ENCODE peak calls at places on chromosomes 7 and 10, in five cellular contexts. Z is neuronal stem cell, Y is IMR-90, F is trophoblast cell, I is H1. O is an unnamed sample.

GRCh38 chr7:115779561-115779960 is 251.0 kb downstream of the TFEC start:
- DNase-seq in Z (no peak), Y (peak), F (no peak), I (no peak), O (no peak)

GRCh38 chr7:134669845-134670373 is 23.3 kb downstream of the BPGM start:
- DNase-seq in Z (no peak), Y (peak), F (no peak), I (no peak), O (peak)

GRCh38 chr7:140060788-140061606 is 1.8 kb downstream of the PARP12 start:
- DNase-seq in Z (no peak), Y (peak), F (no peak), I (peak), O (peak)

GRCh38 chr10:91295346-91295745 is 74.9 kb downstream of the PCGF5 start:
- DNase-seq in Z (no peak), Y (no peak), F (no peak), I (no peak), O (no peak)

GRCh38 chr10:5458425-5458824 is 40.9 kb downstream of the CALML5 start:
- DNase-seq in Z (no peak), Y (no peak), F (no peak), I (no peak), O (no peak)

GRCh38 chr7:78037603-78038002 is 239.0 kb downstream of the PHTF2 start:
- DNase-seq in Z (no peak), Y (no peak), F (no peak), I (no peak), O (peak)

GRCh38 chr7:39313376-39313775 is 252.8 kb upstream of the YAE1 start:
- DNase-seq in Z (no peak), Y (no peak), F (no peak), I (no peak), O (no peak)

GRCh38 chr10:131137223-131137622 is 174.3 kb downstream of the TCERG1L start:
- DNase-seq in Z (no peak), Y (no peak), F (no peak), I (no peak), O (no peak)

GRCh38 chr10:75091173-75091572 is 20.3 kb upstream of the SAMD8 start:
- DNase-seq in Z (no peak), Y (no peak), F (no peak), I (no peak), O (no peak)

DNA sequence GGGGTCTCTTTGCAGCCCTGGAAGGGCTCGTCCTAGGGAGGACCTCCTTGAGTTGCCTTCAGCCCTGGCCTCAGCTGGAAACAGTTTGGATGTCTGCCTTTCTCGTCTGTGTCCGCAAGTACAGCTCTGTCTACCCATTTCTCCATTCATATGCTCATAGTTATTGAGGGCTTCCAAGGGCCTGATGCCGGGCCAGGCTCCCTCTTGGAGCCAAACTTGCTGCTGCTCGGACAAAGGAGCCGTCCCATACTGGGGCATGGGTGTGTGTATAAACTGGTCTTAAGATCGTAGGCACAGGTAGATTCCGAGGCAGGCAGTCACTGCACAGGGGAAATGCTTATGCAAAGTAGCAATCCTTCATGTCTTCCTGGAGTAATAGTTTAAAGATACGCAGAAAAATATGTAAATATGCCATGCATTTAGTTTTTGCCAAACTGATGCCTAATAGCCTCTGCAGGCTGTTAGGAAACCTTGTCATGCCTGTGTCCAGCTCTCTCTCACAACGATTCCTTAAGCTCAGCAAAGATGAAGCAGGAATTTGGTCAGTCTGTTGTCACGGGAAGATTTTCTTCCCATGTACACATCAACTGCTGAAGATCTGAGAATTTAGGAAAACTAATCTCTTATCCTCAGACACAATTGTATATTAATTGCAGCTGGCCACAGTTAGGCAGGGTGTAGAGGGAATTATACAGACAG is 116.9 kb upstream of the BTBD16 start:
- DNase-seq in Z (no peak), Y (no peak), F (no peak), I (no peak), O (no peak)
- H3K4me3 ChIP-seq in Z (peak), Y (no peak), F (no peak), I (no peak), O (no peak)

GRCh38 chr10:71659739-71660136 is 59.8 kb downstream of the C10orf105 start:
- DNase-seq in Z (no peak), Y (no peak), F (no peak), I (no peak), O (no peak)

GRCh38 chr10:71659050-71659738 is 60.4 kb downstream of the C10orf105 start:
- DNase-seq in Z (peak), Y (no peak), F (no peak), I (no peak), O (no peak)

GRCh38 chr10:71657604-71658348 is 61.8 kb downstream of the C10orf105 start:
- DNase-seq in Z (peak), Y (no peak), F (no peak), I (peak), O (no peak)

GRCh38 chr10:71660313-71660712 is 59.3 kb downstream of the C10orf105 start:
- DNase-seq in Z (no peak), Y (no peak), F (no peak), I (no peak), O (no peak)

DNA sequence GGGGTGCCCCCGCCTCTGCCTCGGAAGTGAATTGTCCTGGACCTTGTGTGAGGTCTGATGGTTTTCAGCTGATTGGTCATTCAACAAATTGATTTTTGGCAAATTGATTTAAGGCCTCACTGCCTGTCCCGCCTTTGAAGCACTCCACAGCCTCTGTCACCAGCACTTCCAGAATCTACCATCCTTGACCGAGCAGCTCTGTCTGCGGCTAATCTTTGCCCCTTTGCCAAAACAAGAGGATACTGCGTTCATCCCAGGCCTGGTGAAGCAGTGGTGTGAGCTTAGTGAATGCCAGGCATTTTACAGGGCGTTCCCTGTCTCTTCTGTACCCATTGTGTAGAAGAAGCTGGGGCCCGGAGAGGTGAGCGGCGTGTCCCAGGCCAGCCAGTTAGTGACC is 61.2 kb downstream of the C10orf105 start:
- DNase-seq in Z (no peak), Y (no peak), F (no peak), I (no peak), O (no peak)
- H2BK5ac ChIP-seq in Z (no peak), Y (no peak), F (no peak), I (peak), O (no peak)

GRCh38 chr10:125102216-125102615 is 58.1 kb downstream of the CTBP2 start:
- DNase-seq in Z (no peak), Y (peak), F (no peak), I (no peak), O (peak)

GRCh38 chr10:125101581-125101980 is 58.8 kb downstream of the CTBP2 start:
- DNase-seq in Z (no peak), Y (no peak), F (no peak), I (no peak), O (no peak)

GRCh38 chr10:125103466-125104377 is 56.6 kb downstream of the CTBP2 start:
- DNase-seq in Z (no peak), Y (no peak), F (no peak), I (no peak), O (no peak)

GRCh38 chr10:125104559-125104958 is 55.8 kb downstream of the CTBP2 start:
- DNase-seq in Z (no peak), Y (no peak), F (no peak), I (no peak), O (no peak)

GRCh38 chr10:125102821-125103220 is 57.5 kb downstream of the CTBP2 start:
- DNase-seq in Z (no peak), Y (no peak), F (no peak), I (no peak), O (no peak)
- H3K14ac ChIP-seq in Z (no peak), Y (peak), F (no peak), I (no peak), O (peak)

GRCh38 chr10:6580279-6581029 is 378 bp upstream of the PRKCQ start:
- DNase-seq in Z (peak), Y (peak), F (no peak), I (peak), O (peak)

GRCh38 chr10:6579193-6579903 is 728 bp downstream of the PRKCQ start:
- DNase-seq in Z (no peak), Y (no peak), F (no peak), I (no peak), O (no peak)

GRCh38 chr10:6576326-6576725 is 3.8 kb downstream of the PRKCQ start:
- DNase-seq in Z (no peak), Y (no peak), F (no peak), I (no peak), O (no peak)

GRCh38 chr10:6579904-6580278 is at the start of gene PRKCQ:
- DNase-seq in Z (no peak), Y (peak), F (no peak), I (no peak), O (peak)

GRCh38 chr10:6578221-6579192 is 1.6 kb downstream of the PRKCQ start:
- DNase-seq in Z (no peak), Y (no peak), F (no peak), I (no peak), O (no peak)
- H3K4me3 ChIP-seq in Z (no peak), Y (no peak), F (no peak), I (peak), O (no peak)

GRCh38 chr10:48470115-48470892 is 134.6 kb downstream of the ARHGAP22 start:
- DNase-seq in Z (no peak), Y (peak), F (no peak), I (peak), O (peak)
- H2BK5ac ChIP-seq in Z (no peak), Y (peak), F (no peak), I (no peak), O (no peak)

GRCh38 chr10:78139336-78139735 is 105.7 kb downstream of the RPS24 start:
- DNase-seq in Z (no peak), Y (no peak), F (no peak), I (peak), O (no peak)
- H3K14ac ChIP-seq in Z (no peak), Y (no peak), F (no peak), I (no peak), O (peak)